ENCODE peak calls at places on chromosomes 2 and 18, in five cellular contexts. One of them, this sample, is unnamed.

GRCh38 chr18:63708650-63709049 is 5.9 kb downstream of the SERPINB11 start:
- DNase-seq in mammary epithelial cell: peak
- DNase-seq in cardiac muscle cell: no peak
- DNase-seq in body of pancreas: no peak
- DNase-seq in neural progenitor cell: no peak
- DNase-seq in this sample: no peak

GRCh38 chr18:57027190-57027708 is 119.6 kb upstream of the BOD1L2 start:
- DNase-seq in cardiac muscle cell: no peak
- DNase-seq in mammary epithelial cell: no peak
- DNase-seq in body of pancreas: no peak
- DNase-seq in neural progenitor cell: no peak
- DNase-seq in this sample: no peak

GRCh38 chr18:26717123-26717522 is 148.4 kb downstream of the AQP4 start:
- DNase-seq in neural progenitor cell: no peak
- DNase-seq in mammary epithelial cell: no peak
- DNase-seq in cardiac muscle cell: no peak
- DNase-seq in body of pancreas: no peak
- DNase-seq in this sample: no peak

GRCh38 chr2:111116843-111117665 is 3.7 kb upstream of the BCL2L11 start:
- DNase-seq in mammary epithelial cell: peak
- DNase-seq in body of pancreas: peak
- DNase-seq in neural progenitor cell: peak
- DNase-seq in cardiac muscle cell: peak
- DNase-seq in this sample: no peak

GRCh38 chr2:99520813-99521212 is 31.0 kb upstream of the REV1 start:
- DNase-seq in neural progenitor cell: no peak
- DNase-seq in mammary epithelial cell: peak
- DNase-seq in body of pancreas: no peak
- DNase-seq in cardiac muscle cell: no peak
- DNase-seq in this sample: no peak

GRCh38 chr2:42376758-42377157 is 15.7 kb upstream of the COX7A2L start:
- DNase-seq in mammary epithelial cell: no peak
- DNase-seq in cardiac muscle cell: no peak
- DNase-seq in neural progenitor cell: no peak
- DNase-seq in body of pancreas: no peak
- DNase-seq in this sample: no peak

GRCh38 chr18:45403341-45404049 is 211.8 kb upstream of the SLC14A2 start:
- DNase-seq in mammary epithelial cell: peak
- DNase-seq in neural progenitor cell: no peak
- DNase-seq in cardiac muscle cell: no peak
- DNase-seq in body of pancreas: no peak
- DNase-seq in this sample: no peak

GRCh38 chr2:62831729-62832128 is 126.2 kb downstream of the EHBP1 start:
- DNase-seq in mammary epithelial cell: no peak
- DNase-seq in neural progenitor cell: no peak
- DNase-seq in cardiac muscle cell: no peak
- DNase-seq in body of pancreas: no peak
- DNase-seq in this sample: no peak

GRCh38 chr2:178064051-178064450 is 8.5 kb downstream of the PDE11A start:
- DNase-seq in neural progenitor cell: no peak
- DNase-seq in cardiac muscle cell: no peak
- DNase-seq in body of pancreas: no peak
- DNase-seq in mammary epithelial cell: no peak
- DNase-seq in this sample: no peak

GRCh38 chr2:205089958-205090357 is 544.7 kb downstream of the PARD3B start:
- DNase-seq in mammary epithelial cell: no peak
- DNase-seq in cardiac muscle cell: peak
- DNase-seq in body of pancreas: no peak
- DNase-seq in neural progenitor cell: no peak
- DNase-seq in this sample: no peak

GRCh38 chr2:230961091-230961491 is 34.8 kb upstream of the SPATA3 start:
- DNase-seq in mammary epithelial cell: peak
- DNase-seq in body of pancreas: no peak
- DNase-seq in neural progenitor cell: no peak
- DNase-seq in cardiac muscle cell: peak
- DNase-seq in this sample: no peak

GRCh38 chr2:64105676-64106461 is 38.4 kb downstream of the PELI1 start:
- DNase-seq in cardiac muscle cell: no peak
- DNase-seq in body of pancreas: no peak
- DNase-seq in mammary epithelial cell: no peak
- DNase-seq in neural progenitor cell: no peak
- DNase-seq in this sample: no peak

GRCh38 chr2:102235491-102235890 is 48.7 kb downstream of the IL1RL2 start:
- DNase-seq in mammary epithelial cell: no peak
- DNase-seq in cardiac muscle cell: peak
- DNase-seq in body of pancreas: no peak
- DNase-seq in neural progenitor cell: peak
- DNase-seq in this sample: no peak

GRCh38 chr18:33696332-33697162 is 118.5 kb downstream of the ASXL3 start:
- DNase-seq in mammary epithelial cell: no peak
- DNase-seq in body of pancreas: no peak
- DNase-seq in neural progenitor cell: no peak
- DNase-seq in cardiac muscle cell: no peak
- DNase-seq in this sample: no peak

GRCh38 chr2:85578243-85579180 is 1.1 kb downstream of the VAMP8 start:
- DNase-seq in cardiac muscle cell: no peak
- DNase-seq in neural progenitor cell: no peak
- DNase-seq in mammary epithelial cell: no peak
- DNase-seq in body of pancreas: peak
- DNase-seq in this sample: no peak

GRCh38 chr2:85135066-85135914 is 2.1 kb downstream of the TCF7L1 start:
- DNase-seq in mammary epithelial cell: no peak
- DNase-seq in neural progenitor cell: peak
- DNase-seq in cardiac muscle cell: no peak
- DNase-seq in body of pancreas: no peak
- DNase-seq in this sample: no peak

GRCh38 chr2:2742745-2743144 is 411.7 kb upstream of the MYT1L start:
- DNase-seq in mammary epithelial cell: peak
- DNase-seq in body of pancreas: no peak
- DNase-seq in neural progenitor cell: no peak
- DNase-seq in cardiac muscle cell: no peak
- DNase-seq in this sample: no peak

GRCh38 chr2:187499941-187500532 is 52.0 kb upstream of the CALCRL start:
- DNase-seq in cardiac muscle cell: peak
- DNase-seq in neural progenitor cell: peak
- DNase-seq in body of pancreas: peak
- DNase-seq in mammary epithelial cell: peak
- DNase-seq in this sample: no peak

GRCh38 chr18:335741-336140 is 67.9 kb upstream of the THOC1 start:
- DNase-seq in body of pancreas: no peak
- DNase-seq in neural progenitor cell: no peak
- DNase-seq in cardiac muscle cell: no peak
- DNase-seq in mammary epithelial cell: no peak
- DNase-seq in this sample: no peak

GRCh38 chr2:143399679-143400078 is 270.5 kb downstream of the ARHGAP15 start:
- DNase-seq in mammary epithelial cell: peak
- DNase-seq in neural progenitor cell: no peak
- DNase-seq in cardiac muscle cell: no peak
- DNase-seq in body of pancreas: no peak
- DNase-seq in this sample: no peak

GRCh38 chr2:17867133-17867532 is 11.3 kb upstream of the KCNS3 start:
- DNase-seq in mammary epithelial cell: peak
- DNase-seq in cardiac muscle cell: no peak
- DNase-seq in neural progenitor cell: no peak
- DNase-seq in body of pancreas: no peak
- DNase-seq in this sample: no peak

GRCh38 chr2:27353762-27354596 is 2.6 kb downstream of the GTF3C2 start:
- DNase-seq in neural progenitor cell: no peak
- DNase-seq in mammary epithelial cell: no peak
- DNase-seq in cardiac muscle cell: peak
- DNase-seq in body of pancreas: no peak
- DNase-seq in this sample: no peak
- H3K27ac ChIP-seq in neural progenitor cell: no peak
- H3K27ac ChIP-seq in mammary epithelial cell: no peak
- H3K27ac ChIP-seq in cardiac muscle cell: no peak
- H3K27ac ChIP-seq in body of pancreas: no peak
- H3K27ac ChIP-seq in this sample: peak

GRCh38 chr2:221518201-221518936 is 53.7 kb downstream of the EPHA4 start:
- DNase-seq in cardiac muscle cell: peak
- DNase-seq in body of pancreas: no peak
- DNase-seq in neural progenitor cell: no peak
- DNase-seq in mammary epithelial cell: no peak
- DNase-seq in this sample: no peak
- H3K27ac ChIP-seq in cardiac muscle cell: no peak
- H3K27ac ChIP-seq in body of pancreas: no peak
- H3K27ac ChIP-seq in neural progenitor cell: peak
- H3K27ac ChIP-seq in mammary epithelial cell: no peak
- H3K27ac ChIP-seq in this sample: peak

GRCh38 chr2:128646691-128647090 is 328.0 kb upstream of the HS6ST1 start:
- DNase-seq in body of pancreas: no peak
- DNase-seq in neural progenitor cell: no peak
- DNase-seq in cardiac muscle cell: no peak
- DNase-seq in mammary epithelial cell: no peak
- DNase-seq in this sample: no peak
- H3K27ac ChIP-seq in body of pancreas: no peak
- H3K27ac ChIP-seq in neural progenitor cell: no peak
- H3K27ac ChIP-seq in cardiac muscle cell: no peak
- H3K27ac ChIP-seq in mammary epithelial cell: no peak
- H3K27ac ChIP-seq in this sample: no peak

DNA sequence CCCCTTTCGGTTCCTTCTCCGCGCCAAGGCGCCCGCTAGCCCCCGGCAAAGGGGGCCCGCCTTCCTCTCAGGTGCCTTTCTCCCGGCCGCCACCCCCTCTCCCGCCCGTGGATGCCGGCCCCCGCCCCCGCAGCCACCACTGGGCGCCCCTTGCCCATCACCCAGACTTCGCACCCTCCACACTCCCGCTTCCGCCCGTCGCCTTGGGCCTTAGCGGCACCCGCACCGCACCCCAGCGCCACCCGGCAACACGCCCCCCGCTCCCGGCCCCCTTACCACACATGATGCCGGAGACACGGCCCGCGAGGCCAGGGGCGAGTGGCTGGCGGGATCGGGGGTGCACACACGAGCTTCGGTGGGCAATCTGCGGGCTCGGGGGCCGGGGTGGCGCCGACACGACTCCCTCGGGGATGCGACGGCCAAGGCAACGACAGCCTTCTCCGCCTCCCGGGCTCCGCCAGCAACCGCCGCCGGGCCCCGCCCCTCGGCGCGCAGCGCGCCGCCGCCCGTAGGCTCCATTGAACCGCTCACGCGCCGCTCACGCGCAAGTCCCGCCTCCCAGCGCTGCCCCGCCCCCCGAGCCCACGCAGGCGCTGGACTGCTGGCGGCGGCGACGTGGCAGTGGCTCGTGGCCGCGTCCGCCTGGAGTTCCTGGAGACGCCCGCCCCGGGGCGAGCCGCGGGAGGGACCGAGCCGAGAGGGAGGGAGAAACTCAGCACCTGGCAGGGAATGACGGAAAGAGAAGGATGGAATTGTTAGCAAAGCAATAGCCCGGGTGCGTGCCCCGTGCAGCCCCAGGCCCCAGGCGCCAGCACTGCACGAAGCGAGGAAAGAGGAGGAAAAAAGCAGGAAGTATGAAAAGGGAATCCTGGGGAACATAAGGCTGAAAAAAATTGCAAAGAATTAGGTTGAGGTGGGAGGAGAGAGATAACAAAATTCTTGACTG is at the start of gene GFPT1:
- DNase-seq in cardiac muscle cell: peak
- DNase-seq in body of pancreas: peak
- DNase-seq in neural progenitor cell: peak
- DNase-seq in mammary epithelial cell: peak
- DNase-seq in this sample: peak
- H3K27ac ChIP-seq in cardiac muscle cell: peak
- H3K27ac ChIP-seq in body of pancreas: peak
- H3K27ac ChIP-seq in neural progenitor cell: no peak
- H3K27ac ChIP-seq in mammary epithelial cell: peak
- H3K27ac ChIP-seq in this sample: peak

This sample was measured in epithelial cell of prostate.